ENCODE peak calls at places on chromosomes 6 and 20, in five cellular contexts. L is GM10248, W is AG04449, I is amygdala, F is T-cell. D is an unnamed sample.

GRCh38 chr20:46111028-46111835 is 6.9 kb upstream of the CD40 start:
- DNase-seq in W (no peak), L (peak), I (no peak), F (no peak), D (peak)

GRCh38 chr6:8059129-8059528 is 5.1 kb downstream of the BLOC1S5 start:
- DNase-seq in F (no peak), L (no peak), I (no peak), W (no peak), D (no peak)

GRCh38 chr6:146481527-146481926 is 62.1 kb upstream of the RAB32 start:
- DNase-seq in I (no peak), F (no peak), L (no peak), W (no peak), D (no peak)

GRCh38 chr6:135325624-135326424 is 144.7 kb downstream of the MYB start:
- DNase-seq in W (no peak), I (no peak), L (no peak), F (no peak), D (no peak)

GRCh38 chr6:159234102-159234553 is 64.9 kb downstream of the FNDC1 start:
- DNase-seq in L (no peak), W (no peak), F (no peak), I (no peak), D (no peak)

GRCh38 chr6:163661271-163661671 is 246.8 kb downstream of the QKI start:
- DNase-seq in I (no peak), F (no peak), W (no peak), L (peak), D (peak)

GRCh38 chr20:45016089-45016641 is 49.9 kb downstream of the STK4 start:
- DNase-seq in W (no peak), L (no peak), I (no peak), F (no peak), D (no peak)

GRCh38 chr6:93420163-93420806 is 926 bp upstream of the EPHA7 start:
- DNase-seq in W (no peak), L (no peak), I (no peak), F (no peak), D (no peak)

GRCh38 chr20:8414611-8415274 is 282.7 kb downstream of the PLCB1 start:
- DNase-seq in I (no peak), F (no peak), L (no peak), W (peak), D (no peak)

GRCh38 chr20:43987531-43987930 is 72.9 kb downstream of the TOX2 start:
- DNase-seq in F (no peak), W (no peak), I (no peak), L (no peak), D (no peak)

GRCh38 chr20:34150616-34151015 is 38.6 kb upstream of the EIF2S2 start:
- DNase-seq in L (no peak), I (no peak), W (no peak), F (no peak), D (no peak)

GRCh38 chr20:17663486-17663885 is 18.6 kb downstream of the RRBP1 start:
- DNase-seq in L (no peak), W (no peak), I (no peak), F (no peak), D (no peak)

GRCh38 chr6:13268914-13269532 is 59.3 kb downstream of the TBC1D7 start:
- DNase-seq in W (peak), F (no peak), I (no peak), L (no peak), D (no peak)

GRCh38 chr6:32462609-32463008 is 22.9 kb downstream of the HLA-DRA start:
- DNase-seq in F (no peak), I (no peak), L (no peak), W (no peak), D (no peak)

GRCh38 chr6:9361749-9362148 is 926.4 kb upstream of the SLC35B3 start:
- DNase-seq in W (no peak), L (no peak), F (no peak), I (no peak), D (no peak)

GRCh38 chr6:12403201-12403826 is 113.2 kb downstream of the EDN1 start:
- DNase-seq in F (no peak), I (no peak), W (no peak), L (no peak), D (no peak)

GRCh38 chr20:62143976-62144825 is 632 bp downstream of the SS18L1 start:
- DNase-seq in W (no peak), I (no peak), F (peak), L (peak), D (peak)

GRCh38 chr20:19412254-19412653 is 199.8 kb downstream of the SLC24A3 start:
- DNase-seq in F (no peak), I (no peak), W (no peak), L (no peak), D (no peak)

GRCh38 chr6:39948156-39948850 is 14.0 kb upstream of the MOCS1 start:
- DNase-seq in F (no peak), W (no peak), L (no peak), I (no peak), D (no peak)

GRCh38 chr6:103893082-103893481 is 966.6 kb downstream of the HACE1 start:
- DNase-seq in F (no peak), I (no peak), L (no peak), W (no peak), D (no peak)

GRCh38 chr6:39370021-39370420 is 47.5 kb upstream of the KCNK16 start:
- DNase-seq in W (no peak), I (no peak), F (no peak), L (no peak), D (no peak)

GRCh38 chr6:86581833-86582232 is 355.5 kb upstream of the HTR1E start:
- DNase-seq in L (no peak), W (no peak), F (no peak), I (no peak), D (no peak)

GRCh38 chr20:35012227-35013069 is 56.8 kb downstream of the MYH7B start:
- DNase-seq in I (no peak), W (no peak), L (no peak), F (no peak), D (no peak)

GRCh38 chr6:166497087-166497899 is 89.2 kb downstream of the RAMACL start:
- DNase-seq in W (no peak), L (no peak), F (no peak), I (no peak), D (no peak)

GRCh38 chr20:57439432-57439831 is 48.2 kb downstream of the RBM38 start:
- DNase-seq in I (peak), F (no peak), W (no peak), L (no peak), D (peak)

GRCh38 chr20:1813101-1813529 is 82.1 kb upstream of the SIRPA start:
- DNase-seq in L (no peak), F (no peak), I (no peak), W (peak), D (no peak)

GRCh38 chr20:14288341-14289330 is 48.8 kb downstream of the FLRT3 start:
- DNase-seq in I (no peak), L (no peak), F (no peak), W (no peak), D (no peak)

GRCh38 chr20:14777571-14777970 is 440.2 kb upstream of the FLRT3 start:
- DNase-seq in F (no peak), I (no peak), W (no peak), L (no peak), D (no peak)

GRCh38 chr6:26240157-26240980 is 124.6 kb upstream of the BTN3A2 start:
- DNase-seq in F (peak), L (peak), I (no peak), W (no peak), D (peak)

GRCh38 chr6:140203611-140204553 is 829.4 kb upstream of the CITED2 start:
- DNase-seq in W (no peak), L (no peak), I (no peak), F (no peak), D (no peak)

GRCh38 chr6:163159110-163159509 is 255.4 kb upstream of the QKI start:
- DNase-seq in W (no peak), F (no peak), L (no peak), I (no peak), D (no peak)

GRCh38 chr6:24283043-24283985 is 74.5 kb downstream of the DCDC2 start:
- DNase-seq in W (no peak), I (peak), F (peak), L (peak), D (peak)

GRCh38 chr6:140858381-140858971 is 1274.2 kb upstream of the GJE1 start:
- DNase-seq in W (no peak), F (no peak), I (no peak), L (no peak), D (no peak)

GRCh38 chr20:50142812-50143211 is 10.7 kb downstream of the PEDS1 start:
- DNase-seq in W (no peak), I (no peak), L (no peak), F (no peak), D (no peak)

D was measured in midbrain.